ENCODE peak calls at places on chromosome 14, in five cellular contexts. E is CD8-positive, alpha-beta T cell; D is right atrium auricular region; M is activated CD8-positive, alpha-beta T cell treated with anti-CD3 and anti-CD28 coated beads for 36 hours; B is coronary artery. X is an unnamed sample.
A peak's percentile ranks its signal among the peaks of the same experiment; 100 is the strongest.

GRCh38 chr14:96986701-96987474 is 189.7 kb downstream of the VRK1 start:
- DNase-seq in E (no peak), D (no peak), M (peak; percentile 28), B (no peak), X (peak; percentile 48)

GRCh38 chr14:51431741-51432140 is 191.7 kb downstream of the TMX1 start:
- DNase-seq in E (no peak), D (no peak), M (no peak), B (no peak), X (no peak)

GRCh38 chr14:51648296-51648695 is 3.4 kb upstream of the FRMD6 start:
- DNase-seq in E (no peak), D (no peak), M (no peak), B (no peak), X (no peak)

GRCh38 chr14:102688290-102688689 is 89.0 kb upstream of the TRAF3 start:
- DNase-seq in E (no peak), D (no peak), M (no peak), B (no peak), X (no peak)

GRCh38 chr14:52686176-52686575 is 9.2 kb downstream of the ERO1A start:
- DNase-seq in E (no peak), D (no peak), M (no peak), B (no peak), X (no peak)

GRCh38 chr14:22849212-22849819 is 12.9 kb downstream of the MMP14 start:
- DNase-seq in E (no peak), D (peak; percentile 81), M (no peak), B (peak; percentile 89), X (no peak)

GRCh38 chr14:101004954-101005353 is 101.4 kb upstream of the RTL1 start:
- DNase-seq in E (no peak), D (no peak), M (no peak), B (no peak), X (no peak)

GRCh38 chr14:59107819-59108218 is 80.6 kb upstream of the DAAM1 start:
- DNase-seq in E (no peak), D (no peak), M (no peak), B (no peak), X (no peak)

GRCh38 chr14:23362200-23362599 is 2.8 kb downstream of the EFS start:
- DNase-seq in E (no peak), D (no peak), M (no peak), B (peak; percentile 64), X (no peak)

GRCh38 chr14:30961330-30961729 is 64.1 kb upstream of the AP4S1 start:
- DNase-seq in E (no peak), D (no peak), M (no peak), B (no peak), X (no peak)

GRCh38 chr14:79641371-79641770 is 569.9 kb downstream of the DIO2 start:
- DNase-seq in E (no peak), D (no peak), M (no peak), B (no peak), X (no peak)

GRCh38 chr14:61584258-61584657 is 111.1 kb upstream of the HIF1A start:
- DNase-seq in E (no peak), D (no peak), M (no peak), B (no peak), X (no peak)

GRCh38 chr14:86935241-86935640 is 1057.7 kb downstream of the GALC start:
- DNase-seq in E (no peak), D (no peak), M (no peak), B (no peak), X (no peak)

GRCh38 chr14:95545769-95546168 is 10.9 kb downstream of the GLRX5 start:
- DNase-seq in E (no peak), D (no peak), M (no peak), B (no peak), X (no peak)

GRCh38 chr14:95664546-95664945 is 21.7 kb upstream of the TCL1B start:
- DNase-seq in E (no peak), D (no peak), M (no peak), B (no peak), X (no peak)

GRCh38 chr14:101460521-101460920 is 100.8 kb upstream of the DIO3 start:
- DNase-seq in E (no peak), D (no peak), M (no peak), B (no peak), X (no peak)

GRCh38 chr14:106044949-106045596 is 518.7 kb downstream of the TMEM121 start:
- DNase-seq in E (peak; percentile 85), D (no peak), M (peak; percentile 97), B (no peak), X (no peak)

GRCh38 chr14:52071675-52072074 is 2.8 kb upstream of the NID2 start:
- DNase-seq in E (no peak), D (no peak), M (no peak), B (no peak), X (no peak)

GRCh38 chr14:39680777-39681176 is 248.5 kb upstream of the FBXO33 start:
- DNase-seq in E (no peak), D (no peak), M (no peak), B (no peak), X (no peak)

GRCh38 chr14:101476931-101477553 is 84.3 kb upstream of the DIO3 start:
- DNase-seq in E (no peak), D (no peak), M (no peak), B (peak; percentile 68), X (no peak)

GRCh38 chr14:103401223-103402214 is 16.3 kb downstream of the MARK3 start:
- DNase-seq in E (no peak), D (no peak), M (peak; percentile 28), B (no peak), X (no peak)

GRCh38 chr14:100239200-100239839 is 376 bp downstream of the YY1 start:
- DNase-seq in E (no peak), D (no peak), M (peak; percentile 45), B (no peak), X (no peak)

GRCh38 chr14:35398095-35398584 is 6.4 kb downstream of the NFKBIA start:
- DNase-seq in E (no peak), D (peak; percentile 80), M (no peak), B (no peak), X (no peak)

GRCh38 chr14:69260979-69261605 is 1.1 kb downstream of the GALNT16 start:
- DNase-seq in E (peak; percentile 28), D (no peak), M (peak; percentile 61), B (no peak), X (no peak)

GRCh38 chr14:68468437-68469207 is 324.2 kb downstream of the ZFP36L1 start:
- DNase-seq in E (no peak), D (no peak), M (peak; percentile 69), B (no peak), X (no peak)

GRCh38 chr14:100731846-100732765 is 5.4 kb downstream of the DLK1 start:
- DNase-seq in E (no peak), D (no peak), M (no peak), B (no peak), X (no peak)

GRCh38 chr14:75254901-75255300 is 23.7 kb upstream of the FOS start:
- DNase-seq in E (no peak), D (no peak), M (no peak), B (no peak), X (no peak)

GRCh38 chr14:41072776-41073175 is 533.9 kb upstream of the LRFN5 start:
- DNase-seq in E (no peak), D (no peak), M (no peak), B (no peak), X (no peak)

DNA sequence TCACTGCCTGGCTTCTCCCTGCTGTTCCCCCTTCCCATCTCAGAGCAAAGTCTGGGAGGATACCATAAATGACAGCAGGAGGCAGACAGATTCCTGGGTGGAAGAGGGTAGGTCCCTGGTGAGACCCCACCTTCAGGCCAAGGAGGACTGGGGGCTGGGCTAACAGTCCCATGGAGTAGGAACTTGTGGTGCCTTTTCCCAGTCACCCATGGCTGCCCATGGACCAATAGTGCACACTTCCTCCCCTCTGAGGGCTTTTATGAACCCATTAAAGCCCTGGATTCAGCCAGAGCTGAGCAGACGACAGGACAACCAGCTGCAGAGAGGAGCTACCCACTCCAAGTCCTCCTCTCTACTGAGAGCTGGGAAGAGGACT is 36.6 kb upstream of the OR5AU1 start:
- DNase-seq in E (no peak), D (no peak), M (no peak), B (no peak), X (no peak)
- TF ChIP-seq CTCF in E (no peak), D (no peak), M (no peak), B (no peak), X (no peak)

GRCh38 chr14:77794357-77794756 is 5.6 kb upstream of the ADCK1 start:
- DNase-seq in E (no peak), D (no peak), M (no peak), B (no peak), X (no peak)

GRCh38 chr14:77805703-77806102 is 5.8 kb downstream of the ADCK1 start:
- DNase-seq in E (no peak), D (no peak), M (no peak), B (no peak), X (no peak)

GRCh38 chr14:77800814-77801213 is 905 bp downstream of the ADCK1 start:
- DNase-seq in E (no peak), D (no peak), M (no peak), B (no peak), X (no peak)

GRCh38 chr14:77804592-77804991 is 4.7 kb downstream of the ADCK1 start:
- DNase-seq in E (no peak), D (no peak), M (peak; percentile 58), B (no peak), X (no peak)

DNA sequence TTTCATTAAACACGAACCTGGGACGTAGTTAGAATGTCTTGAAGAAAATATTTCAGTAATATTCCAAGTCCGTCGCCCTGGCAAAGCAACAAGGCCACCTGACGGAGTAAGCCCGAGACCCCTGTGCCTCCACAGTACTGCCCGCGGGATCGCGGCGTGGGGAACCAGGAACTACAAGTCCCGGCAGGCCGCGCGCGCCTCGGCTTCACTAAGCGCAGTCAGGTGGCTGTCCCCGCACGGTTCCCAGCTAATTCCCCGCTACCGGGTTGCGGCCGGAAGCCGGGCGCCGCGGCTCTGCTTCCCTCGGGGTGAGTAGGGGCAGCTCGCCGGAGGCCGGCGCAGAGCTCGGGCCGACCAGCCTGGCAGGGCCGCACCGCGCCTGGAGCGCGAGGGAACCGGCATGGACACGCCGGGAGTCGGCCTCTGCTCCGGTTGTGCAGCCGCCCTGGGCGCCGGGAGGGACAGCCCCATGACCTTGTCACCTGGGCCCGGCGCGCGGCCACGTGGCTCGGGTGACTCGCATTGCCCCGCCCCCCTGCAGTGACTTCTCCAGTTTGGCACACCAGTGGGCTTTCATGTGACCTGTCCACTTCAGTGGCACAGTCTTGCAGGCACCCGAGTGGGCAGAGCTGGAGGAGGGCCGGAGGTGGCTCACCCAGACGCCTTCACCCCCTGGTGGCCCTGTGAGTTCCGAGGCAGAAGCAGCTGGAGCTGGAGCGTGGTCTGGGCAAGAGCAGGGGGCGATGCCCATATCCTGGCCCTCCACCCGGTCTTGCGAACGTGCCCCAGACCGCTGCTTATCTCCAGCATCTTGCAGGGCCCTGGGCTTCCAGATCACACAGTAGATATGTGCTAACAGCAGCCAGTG is at the start of gene ADCK1:
- DNase-seq in E (peak; percentile 83), D (peak; percentile 96), M (peak; percentile 93), B (peak; percentile 94), X (peak; percentile 93)
- TF ChIP-seq CTCF in E (no peak), D (peak; percentile 40), M (no peak), B (no peak), X (peak; percentile 49)

GRCh38 chr14:64960762-64961276 is 11.3 kb downstream of the RAB15 start:
- DNase-seq in E (no peak), D (no peak), M (no peak), B (no peak), X (no peak)
- TF ChIP-seq CTCF in E (no peak), D (no peak), M (no peak), B (no peak), X (no peak)

GRCh38 chr14:54396493-54397335 is at the start of gene CDKN3:
- DNase-seq in E (peak; percentile 96), D (peak; percentile 99), M (peak; percentile 99), B (peak; percentile 98), X (peak; percentile 99)
- TF ChIP-seq CTCF in E (no peak), D (peak; percentile 65), M (no peak), B (peak; percentile 56), X (peak; percentile 59)